ENCODE peak calls at places on chromosome X, in six cellular contexts. H is colonic mucosa; Z is caudate nucleus; W is activated T-helper 2 cell treated with anti-CD3 and anti-CD28 coated beads, Interferon-gamma antibody, Interleukin-2, Interleukin-4, amounts not matched to agents 10 μg/mL and 5 μg/mL and 100 μg/mL, durations not matched to agents 14 hours and 24 hours and 36 hours; Q is HFFc6; I is HTR-8/SVneo. G is an unnamed sample.

GRCh38 chrX:122135070-122135469 is 1049.0 kb upstream of the GRIA3 start:
- DNase-seq in H (no peak), I (no peak), W (no peak), Z (no peak), Q (no peak), G (no peak)

GRCh38 chrX:111445485-111445884 is 33.5 kb upstream of the DCX start:
- DNase-seq in Q (peak), Z (no peak), I (peak), W (no peak), H (no peak), G (peak)

GRCh38 chrX:26649534-26649933 is 433.6 kb downstream of the MAGEB5 start:
- DNase-seq in W (no peak), Z (no peak), I (peak), H (no peak), Q (no peak), G (no peak)

GRCh38 chrX:143781103-143781502 is 60.6 kb upstream of the SPANXN2 start:
- DNase-seq in W (no peak), Q (no peak), Z (no peak), H (no peak), I (peak), G (no peak)

GRCh38 chrX:39619182-39620009 is 478.4 kb downstream of the BCOR start:
- DNase-seq in H (no peak), W (no peak), Z (no peak), I (peak), Q (no peak), G (no peak)

GRCh38 chrX:47643926-47644325 is 6.4 kb downstream of the ELK1 start:
- DNase-seq in Q (no peak), Z (no peak), I (no peak), H (no peak), W (no peak), G (no peak)

GRCh38 chrX:9189286-9189685 is 155.4 kb upstream of the FAM9B start:
- DNase-seq in I (no peak), Z (no peak), H (no peak), W (no peak), Q (no peak), G (no peak)

GRCh38 chrX:119636419-119636818 is 30.2 kb upstream of the NKRF start:
- DNase-seq in Q (no peak), I (no peak), Z (no peak), H (no peak), W (no peak), G (no peak)

GRCh38 chrX:5726246-5726645 is 502.4 kb downstream of the NLGN4X start:
- DNase-seq in I (no peak), H (no peak), W (no peak), Z (no peak), Q (peak), G (no peak)

GRCh38 chrX:20224814-20225487 is 41.8 kb downstream of the RPS6KA3 start:
- DNase-seq in W (no peak), Q (peak), Z (no peak), H (no peak), I (no peak), G (no peak)

GRCh38 chrX:134717698-134718328 is 59.5 kb upstream of the PLAC1 start:
- DNase-seq in Z (no peak), I (no peak), Q (peak), W (no peak), H (no peak), G (no peak)

GRCh38 chrX:130048686-130049222 is 61.5 kb downstream of the ELF4 start:
- DNase-seq in H (no peak), W (no peak), I (no peak), Z (no peak), Q (no peak), G (no peak)

GRCh38 chrX:136850441-136851175 is 29.9 kb downstream of the RBMX start:
- DNase-seq in Z (no peak), W (no peak), I (no peak), H (no peak), Q (no peak), G (no peak)

GRCh38 chrX:40153335-40154221 is 55.8 kb upstream of the BCOR start:
- DNase-seq in Q (no peak), W (no peak), Z (no peak), H (peak), I (no peak), G (no peak)

GRCh38 chrX:107856289-107856688 is 30.6 kb downstream of the MID2 start:
- DNase-seq in W (no peak), I (no peak), Z (no peak), H (no peak), Q (no peak), G (no peak)

GRCh38 chrX:122517781-122518180 is 666.3 kb upstream of the GRIA3 start:
- DNase-seq in Q (peak), Z (no peak), I (no peak), H (no peak), W (no peak), G (no peak)

GRCh38 chrX:97405031-97405685 is 521.5 kb downstream of the RPA4 start:
- DNase-seq in Z (no peak), H (no peak), Q (no peak), I (no peak), W (no peak), G (no peak)

GRCh38 chrX:49999048-49999447 is 76.7 kb downstream of the CLCN5 start:
- DNase-seq in Q (no peak), Z (no peak), I (no peak), H (no peak), W (no peak), G (peak)

GRCh38 chrX:103398321-103398937 is 22.1 kb downstream of the BEX3 start:
- DNase-seq in W (no peak), Z (no peak), Q (peak), I (no peak), H (no peak), G (peak)

GRCh38 chrX:19902110-19902509 is 14.7 kb upstream of the SH3KBP1 start:
- DNase-seq in W (no peak), Q (no peak), Z (no peak), I (no peak), H (no peak), G (no peak)

GRCh38 chrX:22481436-22481835 is 208.7 kb downstream of the CBLL2 start:
- DNase-seq in W (no peak), H (no peak), Z (no peak), Q (peak), I (no peak), G (no peak)

GRCh38 chrX:41001327-41001726 is 83.9 kb upstream of the USP9X start:
- DNase-seq in I (no peak), Z (no peak), H (no peak), Q (no peak), W (no peak), G (no peak)

GRCh38 chrX:72466493-72466892 is 106.2 kb downstream of the HDAC8 start:
- DNase-seq in H (no peak), Q (no peak), Z (no peak), W (no peak), I (no peak), G (no peak)

GRCh38 chrX:107542500-107542899 is 85.8 kb upstream of the PRPS1 start:
- DNase-seq in Z (no peak), H (no peak), W (no peak), I (no peak), Q (no peak), G (no peak)

GRCh38 chrX:109155161-109155560 is 326.7 kb downstream of the GUCY2F start:
- DNase-seq in Q (no peak), Z (no peak), I (no peak), H (no peak), W (no peak), G (no peak)

GRCh38 chrX:3124041-3124440 is 82.8 kb downstream of the ARSF start:
- DNase-seq in H (no peak), I (no peak), W (no peak), Q (peak), Z (no peak), G (no peak)

GRCh38 chrX:129361566-129361965 is 161.7 kb downstream of the SMARCA1 start:
- DNase-seq in Q (no peak), Z (no peak), I (no peak), W (no peak), H (no peak), G (no peak)

GRCh38 chrX:110394653-110395052 is 36.0 kb downstream of the RTL9 start:
- DNase-seq in Q (peak), Z (no peak), H (no peak), I (no peak), W (no peak), G (peak)

GRCh38 chrX:24999501-24999900 is 16.3 kb downstream of the ARX start:
- DNase-seq in W (no peak), Z (no peak), I (no peak), Q (no peak), H (no peak), G (no peak)

GRCh38 chrX:134933911-134934310 is 56.9 kb upstream of the SMIM10 start:
- DNase-seq in H (no peak), W (no peak), Z (no peak), I (no peak), Q (no peak), G (no peak)

GRCh38 chrX:110964761-110965160 is 131.2 kb upstream of the PAK3 start:
- DNase-seq in W (no peak), I (no peak), Z (no peak), H (no peak), Q (no peak), G (no peak)

GRCh38 chrX:123274796-123275195 is 90.7 kb downstream of the GRIA3 start:
- DNase-seq in Z (no peak), H (no peak), Q (no peak), W (no peak), I (no peak), G (no peak)

GRCh38 chrX:39000802-39001201 is 199.5 kb downstream of the MID1IP1 start:
- DNase-seq in Q (peak), I (no peak), W (no peak), Z (no peak), H (no peak), G (peak)

GRCh38 chrX:103183912-103184311 is 31.0 kb upstream of the BEX4 start:
- DNase-seq in Z (no peak), Q (no peak), I (no peak), W (no peak), H (no peak), G (no peak)

GRCh38 chrX:3029084-3029483 is 12.2 kb upstream of the ARSF start:
- DNase-seq in W (no peak), I (no peak), Z (no peak), Q (no peak), H (no peak), G (no peak)

GRCh38 chrX:10012776-10013175 is 45.6 kb downstream of the CLDN34 start:
- DNase-seq in H (no peak), Z (no peak), I (no peak), Q (no peak), W (no peak), G (no peak)

GRCh38 chrX:116272328-116272727 is 101.8 kb downstream of the AGTR2 start:
- DNase-seq in Z (no peak), W (no peak), Q (peak), I (peak), H (no peak), G (peak)

GRCh38 chrX:13750204-13750603 is 15.7 kb downstream of the OFD1 start:
- DNase-seq in W (no peak), I (peak), H (no peak), Q (peak), Z (no peak), G (no peak)